ENCODE peak calls at places on chromosomes 7 and 10, in five cellular contexts. Y, C, I, H and X are unnamed samples.

GRCh38 chr7:6558837-6559236 is 7.6 kb upstream of the GRID2IP start:
- DNase-seq in Y (peak), C (no peak), H (peak), I (peak), X (peak)

GRCh38 chr7:125382401-125382800 is 452.8 kb upstream of the POT1 start:
- DNase-seq in H (no peak), I (no peak), C (no peak), Y (no peak), X (no peak)

GRCh38 chr10:77599651-77600050 is 38.0 kb downstream of the KCNMA1 start:
- DNase-seq in H (no peak), Y (no peak), C (no peak), I (no peak), X (no peak)

GRCh38 chr10:60089095-60089494 is 182.7 kb upstream of the CCDC6 start:
- DNase-seq in I (no peak), H (no peak), Y (peak), C (no peak), X (peak)

GRCh38 chr7:151404216-151405011 is 5.4 kb downstream of the WDR86 start:
- DNase-seq in H (no peak), Y (peak), C (peak), I (no peak), X (peak)

GRCh38 chr10:46288601-46289206 is 1.9 kb downstream of the ANTXRL start:
- DNase-seq in Y (no peak), H (no peak), I (no peak), C (peak), X (no peak)

GRCh38 chr10:121899727-121900126 is 28.1 kb downstream of the ATE1 start:
- DNase-seq in C (no peak), H (no peak), I (no peak), Y (no peak), X (peak)

GRCh38 chr10:73589538-73590126 is 1.5 kb downstream of the USP54 start:
- DNase-seq in Y (peak), I (no peak), H (no peak), C (no peak), X (no peak)

GRCh38 chr7:98209166-98209920 is 1.9 kb upstream of the BHLHA15 start:
- DNase-seq in I (no peak), C (no peak), Y (no peak), H (no peak), X (no peak)

GRCh38 chr7:91164948-91165845 is 99.0 kb upstream of the FZD1 start:
- DNase-seq in I (no peak), C (no peak), H (no peak), Y (peak), X (peak)